ENCODE peak calls at places on chromosomes 4 and X, in four cellular contexts. J is head of caudate nucleus, W is GDM1, C is D341Med. A is an unnamed sample.

GRCh38 chr4:99945718-99946345 is 586 bp downstream of the DNAJB14 start:
- DNase-seq in J (peak), W (no peak), C (peak), A (no peak)

GRCh38 chrX:154541896-154542722 is 4.5 kb downstream of the G6PD start:
- DNase-seq in J (no peak), W (peak), C (no peak), A (peak)

GRCh38 chr4:76948441-76949292 is 885 bp upstream of the SEPTIN11 start:
- DNase-seq in J (peak), W (no peak), C (peak), A (no peak)

GRCh38 chrX:110418220-110418856 is 59.7 kb downstream of the RTL9 start:
- DNase-seq in J (no peak), W (no peak), C (peak), A (no peak)

GRCh38 chrX:134396174-134396573 is 63.8 kb upstream of the HPRT1 start:
- DNase-seq in J (no peak), W (no peak), C (peak), A (no peak)

GRCh38 chr4:33369366-33369899 is 2649.3 kb downstream of the PCDH7 start:
- DNase-seq in J (no peak), W (no peak), C (no peak), A (no peak)

GRCh38 chr4:56649445-56650258 is 31.4 kb downstream of the HOPX start:
- DNase-seq in J (no peak), W (no peak), C (no peak), A (no peak)

GRCh38 chrX:136214551-136214950 is 36.6 kb downstream of the MAP7D3 start:
- DNase-seq in J (no peak), W (no peak), C (no peak), A (peak)